ENCODE peak calls at places on chromosomes 16 and 17, in ten cellular contexts. K is astrocyte of the cerebellum, R is foreskin fibroblast, G is Peyer's patch, M is astrocyte of the spinal cord, S is cardiac fibroblast, N is lung, U is DND-41, F is brain microvascular endothelial cell, L is right lobe of liver. T is an unnamed sample.

GRCh38 chr16:10668322-10669045 is 26.2 kb downstream of the TEKT5 start:
- DNase-seq in M (peak; percentile 8), G (no peak), L (no peak), S (peak; percentile 25), F (peak; percentile 27), U (peak; percentile 28), N (no peak), R (peak; percentile 51), K (peak; percentile 26), T (no peak)

GRCh38 chr16:14399397-14400284 is 230.4 kb downstream of the PARN start:
- DNase-seq in L (no peak), G (no peak), K (peak; percentile 83), U (no peak), F (peak; percentile 71), N (no peak), R (peak; percentile 93), M (peak; percentile 87), S (peak; percentile 66), T (no peak)

GRCh38 chr16:29198231-29198630 is 208.3 kb downstream of the NPIPB11 start:
- DNase-seq in N (no peak), U (no peak), G (peak; percentile 30), R (no peak), K (no peak), F (no peak), S (no peak), M (no peak), L (peak; percentile 1), T (no peak)

GRCh38 chr16:28821874-28822519 is 802 bp upstream of the ATXN2L start:
- DNase-seq in R (peak; percentile 8), F (peak; percentile 0), N (no peak), G (no peak), U (no peak), K (no peak), S (no peak), M (no peak), L (no peak), T (no peak)

GRCh38 chr17:35801583-35802224 is 6.3 kb upstream of the MMP28 start:
- DNase-seq in N (no peak), L (no peak), U (peak; percentile 67), G (peak; percentile 74), K (peak; percentile 91), M (peak; percentile 85), S (peak; percentile 95), F (no peak), R (peak; percentile 81), T (peak; percentile 68)

GRCh38 chr16:75203667-75204409 is 3.1 kb downstream of the CTRB2 start:
- DNase-seq in F (no peak), K (no peak), M (no peak), U (no peak), G (no peak), L (peak; percentile 43), N (no peak), S (no peak), R (no peak), T (no peak)

GRCh38 chr17:66684716-66685115 is 150.2 kb upstream of the CACNG5 start:
- DNase-seq in L (no peak), M (no peak), G (no peak), K (no peak), S (no peak), R (peak; percentile 44), N (no peak), U (no peak), F (no peak), T (no peak)

GRCh38 chr17:882827-883585 is 96.6 kb downstream of the NXN start:
- DNase-seq in N (no peak), G (peak; percentile 52), L (peak; percentile 73), M (peak; percentile 46), U (no peak), S (peak; percentile 77), K (no peak), R (peak; percentile 91), F (peak; percentile 16), T (no peak)

GRCh38 chr16:78390070-78390469 is 290.6 kb downstream of the WWOX start:
- DNase-seq in K (no peak), N (no peak), S (no peak), R (no peak), G (no peak), F (no peak), U (no peak), L (no peak), M (no peak), T (no peak)

GRCh38 chr16:68995011-68995504 is 110.4 kb upstream of the HAS3 start:
- DNase-seq in F (peak; percentile 69), S (peak; percentile 54), K (no peak), U (no peak), R (peak; percentile 57), M (peak; percentile 23), L (no peak), N (no peak), G (peak; percentile 47), T (peak; percentile 23)

GRCh38 chr16:4052801-4053662 is 63.2 kb downstream of the ADCY9 start:
- DNase-seq in S (peak; percentile 61), M (peak; percentile 23), K (no peak), R (peak; percentile 89), F (peak; percentile 22), L (peak; percentile 92), U (no peak), G (peak; percentile 60), N (peak; percentile 80), T (peak; percentile 42)

GRCh38 chr17:74332017-74332650 is 6.1 kb downstream of the KIF19 start:
- DNase-seq in L (no peak), S (no peak), U (no peak), R (no peak), M (no peak), F (no peak), G (no peak), K (no peak), N (no peak), T (no peak)

GRCh38 chr17:34645636-34646035 is 66.3 kb downstream of the TMEM132E start:
- DNase-seq in N (no peak), S (no peak), U (no peak), F (no peak), G (no peak), M (no peak), R (no peak), L (no peak), K (no peak), T (no peak)

GRCh38 chr16:1158456-1159324 is 5.8 kb downstream of the CACNA1H start:
- DNase-seq in N (no peak), K (no peak), M (no peak), U (no peak), G (no peak), R (no peak), F (no peak), L (no peak), S (peak; percentile 19), T (no peak)

DNA sequence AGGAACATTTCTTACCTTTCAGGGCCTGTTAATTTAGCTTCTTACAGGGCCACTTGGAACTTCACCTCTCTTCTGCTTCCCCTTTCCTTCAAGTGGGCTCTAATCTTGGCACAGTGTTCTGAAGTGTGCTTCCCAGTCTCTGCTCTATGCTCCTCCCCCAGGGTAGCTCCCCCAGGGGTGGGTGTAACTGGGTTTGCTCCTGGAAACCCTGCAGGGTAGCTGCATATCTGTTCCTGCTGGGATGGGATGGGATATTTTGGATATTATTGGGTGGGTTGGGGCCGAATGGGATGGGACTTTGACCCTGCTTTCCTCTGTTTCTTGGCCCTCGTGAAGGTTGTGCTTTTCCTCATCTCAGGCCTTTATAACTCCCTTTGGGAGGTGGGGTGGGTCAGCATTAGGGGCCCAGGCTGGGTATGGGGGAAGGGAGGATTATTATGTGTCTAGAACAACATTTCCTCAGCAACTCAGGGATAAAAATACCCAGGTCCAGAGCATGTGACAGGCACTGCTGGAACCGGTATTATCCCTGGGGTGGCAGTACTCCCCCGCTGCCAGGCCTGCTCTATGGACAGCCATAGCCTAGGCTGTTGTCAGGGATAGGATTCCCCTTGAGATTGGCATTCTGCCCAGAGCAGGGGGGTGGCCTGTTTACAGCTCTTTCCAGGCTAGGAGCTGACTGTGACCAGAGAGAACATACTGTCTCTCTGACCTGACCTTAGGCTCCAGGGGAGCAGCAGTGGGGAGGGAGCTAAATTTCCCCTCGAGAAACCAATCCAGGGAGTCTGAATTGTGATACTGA is 5.0 kb downstream of the NFE2L1 start:
- DNase-seq in K (no peak), U (no peak), F (no peak), G (peak; percentile 68), R (peak; percentile 61), N (no peak), M (peak; percentile 45), S (peak; percentile 75), L (peak; percentile 91), T (no peak)
- H3K4me3 ChIP-seq in K (peak overlapping the region; percentile 33), U (peak overlapping the region; percentile 21), F (no peak overlapping the region), G (no peak overlapping the region), R (peak overlapping the region; percentile 19), N (no peak overlapping the region), M (peak overlapping the region; percentile 31), S (peak overlapping the region; percentile 26), L (peak overlapping the region; percentile 32), T (peak overlapping the region; percentile 14)

DNA sequence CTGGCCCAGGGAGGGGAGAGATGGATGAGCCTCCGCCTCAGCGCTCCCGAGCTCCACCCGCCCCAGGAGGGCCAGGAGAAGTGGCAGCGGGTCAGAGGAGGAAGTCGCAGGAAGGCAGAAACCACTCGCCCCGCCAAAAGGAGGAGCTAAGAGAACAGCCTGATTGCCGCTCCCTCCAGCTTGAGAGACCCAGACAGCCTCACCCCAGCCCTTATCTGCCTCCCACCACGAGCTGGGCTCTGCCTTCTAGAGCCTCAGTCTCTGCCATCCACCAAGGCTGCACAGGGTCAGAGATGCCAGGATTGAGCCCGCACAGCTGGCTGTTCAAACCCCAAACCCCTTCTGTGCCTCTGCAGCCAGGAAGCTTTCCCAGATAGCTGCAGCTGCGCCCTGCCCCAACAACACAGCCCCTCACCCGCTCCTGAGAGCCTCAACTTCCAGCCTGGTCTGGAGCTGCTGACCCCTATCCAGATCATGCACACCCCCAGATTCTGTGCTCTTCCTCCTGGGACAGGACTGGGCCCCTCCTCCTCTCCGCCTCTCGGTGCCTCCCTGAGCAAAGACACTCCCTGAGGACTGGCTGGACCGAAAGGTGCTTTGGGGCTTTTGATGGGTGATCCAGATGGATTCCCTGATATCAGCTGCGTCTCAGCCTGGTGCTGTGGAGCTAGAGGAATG is 1.0 kb upstream of the ATP2A3 start:
- DNase-seq in G (peak; percentile 92), U (peak; percentile 92), K (no peak), L (peak; percentile 74), M (no peak), R (peak; percentile 64), F (no peak), N (peak; percentile 81), S (peak; percentile 38), T (no peak)
- TF ChIP-seq CTCF in G (no peak), U (peak; percentile 52), K (no peak), L (no peak), M (no peak), R (no peak), F (peak; percentile 3), N (no peak), S (no peak), T (no peak)

GRCh38 chr17:28394717-28395116 is 11.3 kb downstream of the SLC46A1 start:
- DNase-seq in F (no peak), U (no peak), L (no peak), N (no peak), G (no peak), M (peak; percentile 15), K (no peak), S (peak; percentile 31), R (peak; percentile 56), T (peak; percentile 35)
- H3K4me3 ChIP-seq in F (no peak overlapping the region), U (no peak overlapping the region), L (no peak overlapping the region), N (no peak overlapping the region), G (no peak overlapping the region), M (no peak overlapping the region), K (no peak overlapping the region), S (no peak overlapping the region), R (no peak overlapping the region), T (no peak overlapping the region)

DNA sequence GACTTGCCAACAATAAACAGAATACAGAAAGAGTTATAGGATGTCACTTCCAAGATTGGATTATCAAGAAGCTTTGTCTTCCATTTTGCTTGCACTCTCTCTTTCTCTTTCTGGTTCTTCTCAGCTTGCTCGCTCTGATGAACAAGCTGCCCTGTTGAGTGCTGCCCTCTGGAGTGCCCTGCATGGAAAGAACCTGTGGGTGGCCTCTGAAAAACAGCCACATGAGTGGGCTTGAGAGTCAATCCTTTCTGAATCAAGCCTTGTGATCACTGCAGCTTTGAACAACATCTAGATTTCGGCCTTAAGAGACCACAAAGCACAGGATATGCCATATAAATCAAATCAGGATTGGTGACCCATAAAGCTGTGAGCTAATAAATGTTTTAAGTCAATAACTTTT is 185.1 kb downstream of the KIF2B start:
- DNase-seq in N (no peak), S (no peak), G (no peak), F (no peak), M (no peak), R (no peak), U (no peak), K (no peak), L (no peak), T (no peak)
- TF ChIP-seq CTCF in N (no peak), S (no peak), G (no peak), F (no peak), M (no peak), R (no peak), U (no peak), K (no peak), L (peak; percentile 24), T (no peak)